ENCODE peak calls at places on chromosome 1, in ten cellular contexts. One of them, this sample, is unnamed.

GRCh38 chr1:6384962-6385672 is 8.4 kb downstream of the ACOT7 start:
- DNase-seq in OCI-LY7: no peak
- DNase-seq in spleen: no peak
- DNase-seq in germinal center: no peak
- DNase-seq in fibroblast of lung: peak
- DNase-seq in stimulated activated CD8-positive, alpha-beta memory T cell treated with anti-CD3 and anti-CD28 coated beads, Interleukin-7, amount 100 ng/mL, for 1 hour: no peak
- DNase-seq in effector memory CD4-positive, alpha-beta T cell: no peak
- DNase-seq in Peyer's patch: no peak
- DNase-seq in NAMALWA: no peak
- DNase-seq in mucosa of gallbladder: no peak
- DNase-seq in this sample: no peak

GRCh38 chr1:17010601-17011438 is 908 bp downstream of the ATP13A2 start:
- DNase-seq in OCI-LY7: peak
- DNase-seq in spleen: peak
- DNase-seq in germinal center: peak
- DNase-seq in fibroblast of lung: peak
- DNase-seq in stimulated activated CD8-positive, alpha-beta memory T cell treated with anti-CD3 and anti-CD28 coated beads, Interleukin-7, amount 100 ng/mL, for 1 hour: no peak
- DNase-seq in effector memory CD4-positive, alpha-beta T cell: no peak
- DNase-seq in Peyer's patch: no peak
- DNase-seq in NAMALWA: no peak
- DNase-seq in mucosa of gallbladder: peak
- DNase-seq in this sample: no peak

GRCh38 chr1:153535664-153536585 is at the start of gene S100A6:
- DNase-seq in OCI-LY7: no peak
- DNase-seq in spleen: peak
- DNase-seq in germinal center: peak
- DNase-seq in fibroblast of lung: peak
- DNase-seq in stimulated activated CD8-positive, alpha-beta memory T cell treated with anti-CD3 and anti-CD28 coated beads, Interleukin-7, amount 100 ng/mL, for 1 hour: peak
- DNase-seq in effector memory CD4-positive, alpha-beta T cell: peak
- DNase-seq in Peyer's patch: peak
- DNase-seq in NAMALWA: no peak
- DNase-seq in mucosa of gallbladder: peak
- DNase-seq in this sample: peak

GRCh38 chr1:62285440-62285839 is 33.8 kb downstream of the KANK4 start:
- DNase-seq in OCI-LY7: no peak
- DNase-seq in spleen: no peak
- DNase-seq in germinal center: no peak
- DNase-seq in fibroblast of lung: no peak
- DNase-seq in stimulated activated CD8-positive, alpha-beta memory T cell treated with anti-CD3 and anti-CD28 coated beads, Interleukin-7, amount 100 ng/mL, for 1 hour: no peak
- DNase-seq in effector memory CD4-positive, alpha-beta T cell: no peak
- DNase-seq in Peyer's patch: no peak
- DNase-seq in NAMALWA: no peak
- DNase-seq in mucosa of gallbladder: no peak
- DNase-seq in this sample: no peak

GRCh38 chr1:113557176-113557575 is 166.9 kb downstream of the MAGI3 start:
- DNase-seq in OCI-LY7: no peak
- DNase-seq in spleen: no peak
- DNase-seq in germinal center: no peak
- DNase-seq in fibroblast of lung: no peak
- DNase-seq in stimulated activated CD8-positive, alpha-beta memory T cell treated with anti-CD3 and anti-CD28 coated beads, Interleukin-7, amount 100 ng/mL, for 1 hour: no peak
- DNase-seq in effector memory CD4-positive, alpha-beta T cell: no peak
- DNase-seq in Peyer's patch: no peak
- DNase-seq in NAMALWA: no peak
- DNase-seq in mucosa of gallbladder: no peak
- DNase-seq in this sample: no peak

GRCh38 chr1:221991221-221991620 is 249.3 kb upstream of the DUSP10 start:
- DNase-seq in OCI-LY7: no peak
- DNase-seq in spleen: no peak
- DNase-seq in germinal center: no peak
- DNase-seq in fibroblast of lung: peak
- DNase-seq in stimulated activated CD8-positive, alpha-beta memory T cell treated with anti-CD3 and anti-CD28 coated beads, Interleukin-7, amount 100 ng/mL, for 1 hour: no peak
- DNase-seq in effector memory CD4-positive, alpha-beta T cell: no peak
- DNase-seq in Peyer's patch: no peak
- DNase-seq in NAMALWA: no peak
- DNase-seq in mucosa of gallbladder: no peak
- DNase-seq in this sample: no peak

GRCh38 chr1:38094711-38095336 is 48.2 kb upstream of the POU3F1 start:
- DNase-seq in OCI-LY7: no peak
- DNase-seq in spleen: peak
- DNase-seq in germinal center: no peak
- DNase-seq in fibroblast of lung: no peak
- DNase-seq in stimulated activated CD8-positive, alpha-beta memory T cell treated with anti-CD3 and anti-CD28 coated beads, Interleukin-7, amount 100 ng/mL, for 1 hour: no peak
- DNase-seq in effector memory CD4-positive, alpha-beta T cell: no peak
- DNase-seq in Peyer's patch: no peak
- DNase-seq in NAMALWA: no peak
- DNase-seq in mucosa of gallbladder: no peak
- DNase-seq in this sample: no peak

GRCh38 chr1:38327559-38327973 is 281.0 kb upstream of the POU3F1 start:
- DNase-seq in OCI-LY7: no peak
- DNase-seq in spleen: no peak
- DNase-seq in germinal center: no peak
- DNase-seq in fibroblast of lung: no peak
- DNase-seq in stimulated activated CD8-positive, alpha-beta memory T cell treated with anti-CD3 and anti-CD28 coated beads, Interleukin-7, amount 100 ng/mL, for 1 hour: no peak
- DNase-seq in effector memory CD4-positive, alpha-beta T cell: no peak
- DNase-seq in Peyer's patch: no peak
- DNase-seq in NAMALWA: no peak
- DNase-seq in mucosa of gallbladder: no peak
- DNase-seq in this sample: no peak

GRCh38 chr1:194267021-194267420 is 1080.6 kb upstream of the B3GALT2 start:
- DNase-seq in OCI-LY7: no peak
- DNase-seq in spleen: no peak
- DNase-seq in germinal center: no peak
- DNase-seq in fibroblast of lung: no peak
- DNase-seq in stimulated activated CD8-positive, alpha-beta memory T cell treated with anti-CD3 and anti-CD28 coated beads, Interleukin-7, amount 100 ng/mL, for 1 hour: no peak
- DNase-seq in effector memory CD4-positive, alpha-beta T cell: no peak
- DNase-seq in Peyer's patch: no peak
- DNase-seq in NAMALWA: no peak
- DNase-seq in mucosa of gallbladder: no peak
- DNase-seq in this sample: no peak

GRCh38 chr1:15154480-15155036 is 1.0 kb downstream of the TMEM51 start:
- DNase-seq in OCI-LY7: no peak
- DNase-seq in spleen: no peak
- DNase-seq in germinal center: no peak
- DNase-seq in fibroblast of lung: no peak
- DNase-seq in stimulated activated CD8-positive, alpha-beta memory T cell treated with anti-CD3 and anti-CD28 coated beads, Interleukin-7, amount 100 ng/mL, for 1 hour: no peak
- DNase-seq in effector memory CD4-positive, alpha-beta T cell: no peak
- DNase-seq in Peyer's patch: no peak
- DNase-seq in NAMALWA: no peak
- DNase-seq in mucosa of gallbladder: no peak
- DNase-seq in this sample: no peak

GRCh38 chr1:92277105-92277504 is 21.7 kb downstream of the GLMN start:
- DNase-seq in OCI-LY7: no peak
- DNase-seq in spleen: no peak
- DNase-seq in germinal center: no peak
- DNase-seq in fibroblast of lung: peak
- DNase-seq in stimulated activated CD8-positive, alpha-beta memory T cell treated with anti-CD3 and anti-CD28 coated beads, Interleukin-7, amount 100 ng/mL, for 1 hour: no peak
- DNase-seq in effector memory CD4-positive, alpha-beta T cell: no peak
- DNase-seq in Peyer's patch: no peak
- DNase-seq in NAMALWA: no peak
- DNase-seq in mucosa of gallbladder: no peak
- DNase-seq in this sample: no peak

GRCh38 chr1:44553771-44554170 is 120.5 kb downstream of the TMEM53 start:
- DNase-seq in OCI-LY7: no peak
- DNase-seq in spleen: no peak
- DNase-seq in germinal center: no peak
- DNase-seq in fibroblast of lung: no peak
- DNase-seq in stimulated activated CD8-positive, alpha-beta memory T cell treated with anti-CD3 and anti-CD28 coated beads, Interleukin-7, amount 100 ng/mL, for 1 hour: no peak
- DNase-seq in effector memory CD4-positive, alpha-beta T cell: no peak
- DNase-seq in Peyer's patch: no peak
- DNase-seq in NAMALWA: no peak
- DNase-seq in mucosa of gallbladder: no peak
- DNase-seq in this sample: no peak

GRCh38 chr1:44688760-44689446 is 14.4 kb downstream of the ARMH1 start:
- DNase-seq in OCI-LY7: no peak
- DNase-seq in spleen: peak
- DNase-seq in germinal center: no peak
- DNase-seq in fibroblast of lung: no peak
- DNase-seq in stimulated activated CD8-positive, alpha-beta memory T cell treated with anti-CD3 and anti-CD28 coated beads, Interleukin-7, amount 100 ng/mL, for 1 hour: no peak
- DNase-seq in effector memory CD4-positive, alpha-beta T cell: no peak
- DNase-seq in Peyer's patch: no peak
- DNase-seq in NAMALWA: no peak
- DNase-seq in mucosa of gallbladder: no peak
- DNase-seq in this sample: no peak

GRCh38 chr1:234924450-234925355 is 203.9 kb downstream of the TOMM20 start:
- DNase-seq in OCI-LY7: peak
- DNase-seq in spleen: no peak
- DNase-seq in germinal center: no peak
- DNase-seq in fibroblast of lung: no peak
- DNase-seq in stimulated activated CD8-positive, alpha-beta memory T cell treated with anti-CD3 and anti-CD28 coated beads, Interleukin-7, amount 100 ng/mL, for 1 hour: no peak
- DNase-seq in effector memory CD4-positive, alpha-beta T cell: peak
- DNase-seq in Peyer's patch: no peak
- DNase-seq in NAMALWA: no peak
- DNase-seq in mucosa of gallbladder: no peak
- DNase-seq in this sample: no peak

GRCh38 chr1:47469910-47470309 is 32.1 kb downstream of the FOXD2 start:
- DNase-seq in OCI-LY7: no peak
- DNase-seq in spleen: no peak
- DNase-seq in germinal center: no peak
- DNase-seq in fibroblast of lung: no peak
- DNase-seq in stimulated activated CD8-positive, alpha-beta memory T cell treated with anti-CD3 and anti-CD28 coated beads, Interleukin-7, amount 100 ng/mL, for 1 hour: no peak
- DNase-seq in effector memory CD4-positive, alpha-beta T cell: no peak
- DNase-seq in Peyer's patch: no peak
- DNase-seq in NAMALWA: no peak
- DNase-seq in mucosa of gallbladder: no peak
- DNase-seq in this sample: no peak

GRCh38 chr1:93631626-93632365 is 49.8 kb downstream of the BCAR3 start:
- DNase-seq in OCI-LY7: peak
- DNase-seq in spleen: no peak
- DNase-seq in germinal center: no peak
- DNase-seq in fibroblast of lung: peak
- DNase-seq in stimulated activated CD8-positive, alpha-beta memory T cell treated with anti-CD3 and anti-CD28 coated beads, Interleukin-7, amount 100 ng/mL, for 1 hour: no peak
- DNase-seq in effector memory CD4-positive, alpha-beta T cell: no peak
- DNase-seq in Peyer's patch: no peak
- DNase-seq in NAMALWA: peak
- DNase-seq in mucosa of gallbladder: no peak
- DNase-seq in this sample: no peak

GRCh38 chr1:160672789-160673695 is 26.2 kb upstream of the SLAMF1 start:
- DNase-seq in OCI-LY7: peak
- DNase-seq in spleen: no peak
- DNase-seq in germinal center: no peak
- DNase-seq in fibroblast of lung: no peak
- DNase-seq in stimulated activated CD8-positive, alpha-beta memory T cell treated with anti-CD3 and anti-CD28 coated beads, Interleukin-7, amount 100 ng/mL, for 1 hour: no peak
- DNase-seq in effector memory CD4-positive, alpha-beta T cell: no peak
- DNase-seq in Peyer's patch: no peak
- DNase-seq in NAMALWA: peak
- DNase-seq in mucosa of gallbladder: no peak
- DNase-seq in this sample: no peak

GRCh38 chr1:199855580-199855979 is 171.9 kb upstream of the NR5A2 start:
- DNase-seq in OCI-LY7: no peak
- DNase-seq in spleen: no peak
- DNase-seq in germinal center: no peak
- DNase-seq in fibroblast of lung: peak
- DNase-seq in stimulated activated CD8-positive, alpha-beta memory T cell treated with anti-CD3 and anti-CD28 coated beads, Interleukin-7, amount 100 ng/mL, for 1 hour: no peak
- DNase-seq in effector memory CD4-positive, alpha-beta T cell: no peak
- DNase-seq in Peyer's patch: no peak
- DNase-seq in NAMALWA: no peak
- DNase-seq in mucosa of gallbladder: no peak
- DNase-seq in this sample: no peak

GRCh38 chr1:156865865-156866678 is 5.4 kb downstream of the NTRK1 start:
- DNase-seq in OCI-LY7: no peak
- DNase-seq in spleen: no peak
- DNase-seq in germinal center: no peak
- DNase-seq in fibroblast of lung: no peak
- DNase-seq in stimulated activated CD8-positive, alpha-beta memory T cell treated with anti-CD3 and anti-CD28 coated beads, Interleukin-7, amount 100 ng/mL, for 1 hour: no peak
- DNase-seq in effector memory CD4-positive, alpha-beta T cell: no peak
- DNase-seq in Peyer's patch: no peak
- DNase-seq in NAMALWA: no peak
- DNase-seq in mucosa of gallbladder: no peak
- DNase-seq in this sample: no peak

GRCh38 chr1:227709451-227709850 is 25.7 kb downstream of the JMJD4 start:
- DNase-seq in OCI-LY7: no peak
- DNase-seq in spleen: no peak
- DNase-seq in germinal center: no peak
- DNase-seq in fibroblast of lung: no peak
- DNase-seq in stimulated activated CD8-positive, alpha-beta memory T cell treated with anti-CD3 and anti-CD28 coated beads, Interleukin-7, amount 100 ng/mL, for 1 hour: no peak
- DNase-seq in effector memory CD4-positive, alpha-beta T cell: no peak
- DNase-seq in Peyer's patch: no peak
- DNase-seq in NAMALWA: no peak
- DNase-seq in mucosa of gallbladder: no peak
- DNase-seq in this sample: no peak

GRCh38 chr1:47608296-47608875 is 170.5 kb downstream of the FOXD2 start:
- DNase-seq in OCI-LY7: no peak
- DNase-seq in spleen: no peak
- DNase-seq in germinal center: no peak
- DNase-seq in fibroblast of lung: no peak
- DNase-seq in stimulated activated CD8-positive, alpha-beta memory T cell treated with anti-CD3 and anti-CD28 coated beads, Interleukin-7, amount 100 ng/mL, for 1 hour: no peak
- DNase-seq in effector memory CD4-positive, alpha-beta T cell: no peak
- DNase-seq in Peyer's patch: no peak
- DNase-seq in NAMALWA: no peak
- DNase-seq in mucosa of gallbladder: peak
- DNase-seq in this sample: no peak

GRCh38 chr1:8382051-8382505 is 64.2 kb downstream of the SLC45A1 start:
- DNase-seq in OCI-LY7: no peak
- DNase-seq in spleen: no peak
- DNase-seq in germinal center: no peak
- DNase-seq in fibroblast of lung: no peak
- DNase-seq in stimulated activated CD8-positive, alpha-beta memory T cell treated with anti-CD3 and anti-CD28 coated beads, Interleukin-7, amount 100 ng/mL, for 1 hour: no peak
- DNase-seq in effector memory CD4-positive, alpha-beta T cell: no peak
- DNase-seq in Peyer's patch: no peak
- DNase-seq in NAMALWA: no peak
- DNase-seq in mucosa of gallbladder: no peak
- DNase-seq in this sample: no peak

GRCh38 chr1:192724670-192725069 is 84.2 kb upstream of the RGS2 start:
- DNase-seq in OCI-LY7: no peak
- DNase-seq in spleen: no peak
- DNase-seq in germinal center: no peak
- DNase-seq in fibroblast of lung: no peak
- DNase-seq in stimulated activated CD8-positive, alpha-beta memory T cell treated with anti-CD3 and anti-CD28 coated beads, Interleukin-7, amount 100 ng/mL, for 1 hour: no peak
- DNase-seq in effector memory CD4-positive, alpha-beta T cell: no peak
- DNase-seq in Peyer's patch: no peak
- DNase-seq in NAMALWA: no peak
- DNase-seq in mucosa of gallbladder: no peak
- DNase-seq in this sample: no peak

GRCh38 chr1:59509341-59509869 is 212.5 kb downstream of the FGGY start:
- DNase-seq in OCI-LY7: no peak
- DNase-seq in spleen: no peak
- DNase-seq in germinal center: no peak
- DNase-seq in fibroblast of lung: no peak
- DNase-seq in stimulated activated CD8-positive, alpha-beta memory T cell treated with anti-CD3 and anti-CD28 coated beads, Interleukin-7, amount 100 ng/mL, for 1 hour: no peak
- DNase-seq in effector memory CD4-positive, alpha-beta T cell: no peak
- DNase-seq in Peyer's patch: no peak
- DNase-seq in NAMALWA: no peak
- DNase-seq in mucosa of gallbladder: no peak
- DNase-seq in this sample: no peak

GRCh38 chr1:25468037-25468436 is 37.3 kb downstream of the MACO1 start:
- DNase-seq in OCI-LY7: no peak
- DNase-seq in spleen: no peak
- DNase-seq in germinal center: no peak
- DNase-seq in fibroblast of lung: peak
- DNase-seq in stimulated activated CD8-positive, alpha-beta memory T cell treated with anti-CD3 and anti-CD28 coated beads, Interleukin-7, amount 100 ng/mL, for 1 hour: no peak
- DNase-seq in effector memory CD4-positive, alpha-beta T cell: no peak
- DNase-seq in Peyer's patch: no peak
- DNase-seq in NAMALWA: no peak
- DNase-seq in mucosa of gallbladder: peak
- DNase-seq in this sample: no peak

This sample was measured in activated CD4-positive, CD25-positive, alpha-beta regulatory T cell treated with anti-CD3 and anti-CD28 coated beads, Interleukin-2, amount 50 U/mL, for 16 hours.